ENCODE peak calls at places on chromosomes 11 and 22, in ten cellular contexts. D is prostate gland, K is K562, Q is uterus, O is spleen, Z is sigmoid colon, T is HCT116, P is transverse colon, J is Peyer's patch, F is ovary. E is an unnamed sample.

GRCh38 chr11:121802542-121802941 is 313.5 kb downstream of the BLID start:
- DNase-seq in K (no peak), J (no peak), O (no peak), Q (no peak), D (no peak), Z (peak), T (no peak), F (peak), P (peak), E (peak)

GRCh38 chr11:16356751-16357365 is 512 bp upstream of the SOX6 start:
- DNase-seq in K (no peak), Q (no peak), D (no peak), P (no peak), J (no peak), T (no peak), F (no peak), O (no peak), Z (no peak), E (peak)

GRCh38 chr11:120217941-120218694 is 7.3 kb downstream of the OAF start:
- DNase-seq in J (no peak), K (no peak), P (no peak), F (no peak), D (peak), Q (no peak), O (no peak), Z (no peak), T (no peak), E (no peak)

GRCh38 chr22:47129902-47130301 is 367.5 kb downstream of the TBC1D22A start:
- DNase-seq in D (peak), F (no peak), K (peak), O (peak), Z (no peak), J (peak), T (peak), P (peak), Q (no peak), E (no peak)

GRCh38 chr11:16226245-16226644 is 130.1 kb downstream of the SOX6 start:
- DNase-seq in O (no peak), K (no peak), T (no peak), D (peak), P (peak), J (peak), Z (peak), Q (no peak), F (no peak), E (peak)

GRCh38 chr22:49026476-49027121 is 801.1 kb downstream of the BRD1 start:
- DNase-seq in Z (no peak), Q (no peak), P (no peak), J (no peak), K (no peak), T (no peak), F (no peak), O (peak), D (no peak), E (no peak)

GRCh38 chr11:35478411-35479139 is 46.8 kb downstream of the PAMR1 start:
- DNase-seq in Q (peak), P (peak), D (no peak), Z (no peak), T (no peak), O (no peak), F (no peak), J (peak), K (no peak), E (no peak)

GRCh38 chr22:27207907-27208306 is 550.5 kb downstream of the MIAT start:
- DNase-seq in P (no peak), T (no peak), D (no peak), F (no peak), Q (no peak), Z (no peak), K (no peak), J (no peak), O (no peak), E (no peak)

GRCh38 chr11:116885951-116886629 is 48.7 kb upstream of the APOA1 start:
- DNase-seq in F (no peak), O (no peak), P (no peak), T (no peak), K (no peak), J (no peak), D (no peak), Q (no peak), Z (no peak), E (no peak)

GRCh38 chr11:117456027-117456720 is 128.5 kb downstream of the CEP164 start:
- DNase-seq in D (no peak), Q (no peak), F (no peak), K (no peak), T (no peak), Z (no peak), O (no peak), P (no peak), J (no peak), E (no peak)

GRCh38 chr11:77619576-77620198 is 17.9 kb downstream of the CLNS1A start:
- DNase-seq in F (no peak), J (no peak), P (no peak), D (peak), Z (no peak), O (no peak), K (no peak), Q (no peak), T (peak), E (no peak)

GRCh38 chr11:69097263-69097662 is 48.5 kb downstream of the TPCN2 start:
- DNase-seq in T (no peak), Q (no peak), P (no peak), J (no peak), F (no peak), D (no peak), K (no peak), Z (no peak), O (no peak), E (no peak)

GRCh38 chr22:17396531-17396930 is 27.3 kb downstream of the CECR2 start:
- DNase-seq in Z (no peak), Q (no peak), J (no peak), P (no peak), D (no peak), K (no peak), O (no peak), F (no peak), T (no peak), E (no peak)

GRCh38 chr11:95512682-95513081 is 276.9 kb downstream of the FAM76B start:
- DNase-seq in P (peak), Q (peak), K (no peak), J (peak), D (peak), O (no peak), F (peak), T (no peak), Z (peak), E (peak)

GRCh38 chr11:65532388-65533064 is 7.6 kb downstream of the SCYL1 start:
- DNase-seq in Q (no peak), D (no peak), F (peak), K (no peak), O (no peak), Z (peak), T (no peak), P (no peak), J (no peak), E (no peak)

GRCh38 chr11:65211293-65212105 is 29.8 kb downstream of the CAPN1 start:
- DNase-seq in O (peak), Q (no peak), F (no peak), T (no peak), D (no peak), P (no peak), J (no peak), Z (peak), K (no peak), E (no peak)

GRCh38 chr11:66561178-66561974 is 7.0 kb downstream of the CTSF start:
- DNase-seq in D (no peak), O (no peak), Q (no peak), P (no peak), F (no peak), Z (no peak), J (no peak), T (no peak), K (no peak), E (no peak)

GRCh38 chr11:122209619-122210377 is 93.8 kb upstream of the BLID start:
- DNase-seq in D (no peak), Z (peak), T (no peak), J (no peak), K (no peak), O (no peak), P (peak), Q (peak), F (peak), E (no peak)

GRCh38 chr11:68213135-68213515 is at the start of gene KMT5B:
- DNase-seq in K (no peak), J (peak), Q (peak), P (peak), O (no peak), Z (no peak), D (no peak), T (peak), F (peak), E (peak)

GRCh38 chr11:110095554-110095953 is 2.4 kb downstream of the ZC3H12C start:
- DNase-seq in K (no peak), P (no peak), J (no peak), Q (no peak), D (no peak), Z (no peak), O (no peak), F (no peak), T (peak), E (no peak)

GRCh38 chr11:115760921-115761320 is 256.7 kb upstream of the CADM1 start:
- DNase-seq in Z (no peak), J (no peak), P (no peak), Q (no peak), K (no peak), D (no peak), O (no peak), T (no peak), F (no peak), E (no peak)

GRCh38 chr11:20112291-20113146 is 47.8 kb downstream of the DBX1 start:
- DNase-seq in J (peak), Z (peak), P (peak), K (peak), F (peak), O (no peak), D (peak), T (peak), Q (peak), E (peak)

GRCh38 chr11:1072116-1072820 is 2.4 kb upstream of the MUC2 start:
- DNase-seq in F (peak), K (peak), Z (peak), Q (peak), O (peak), J (peak), P (no peak), D (no peak), T (peak), E (peak)

GRCh38 chr11:3130269-3131071 is 34.6 kb downstream of the OSBPL5 start:
- DNase-seq in F (no peak), P (no peak), K (no peak), T (no peak), J (no peak), Q (peak), O (peak), D (peak), Z (peak), E (no peak)

GRCh38 chr11:118435233-118435892 is 929 bp upstream of the KMT2A start:
- DNase-seq in K (peak), T (peak), J (peak), D (peak), O (peak), F (peak), Q (peak), Z (peak), P (peak), E (peak)

GRCh38 chr11:113273720-113274119 is 40.7 kb upstream of the TTC12 start:
- DNase-seq in O (no peak), K (no peak), J (no peak), Q (no peak), T (no peak), D (no peak), Z (no peak), F (no peak), P (no peak), E (no peak)

GRCh38 chr22:46346680-46347405 is 11.3 kb downstream of the TRMU start:
- DNase-seq in F (no peak), K (no peak), J (no peak), O (peak), Z (no peak), T (no peak), D (no peak), Q (no peak), P (no peak), E (peak)

GRCh38 chr11:85076535-85077330 is 550.4 kb downstream of the DLG2 start:
- DNase-seq in D (no peak), Z (no peak), Q (no peak), J (no peak), O (no peak), F (no peak), K (no peak), P (no peak), T (no peak), E (no peak)

GRCh38 chr22:50587407-50587806 is 4.8 kb upstream of the CHKB start:
- DNase-seq in T (no peak), P (no peak), F (no peak), Q (no peak), J (no peak), O (peak), D (no peak), K (no peak), Z (no peak), E (no peak)

GRCh38 chr22:23251445-23252093 is 71.3 kb downstream of the BCR start:
- DNase-seq in D (no peak), T (peak), F (no peak), K (peak), J (peak), Q (no peak), O (no peak), P (peak), Z (no peak), E (no peak)

GRCh38 chr11:95908826-95909225 is 15.1 kb downstream of the MTMR2 start:
- DNase-seq in F (no peak), T (no peak), Q (no peak), K (no peak), P (no peak), J (no peak), D (no peak), O (no peak), Z (no peak), E (no peak)

GRCh38 chr22:28812491-28812890 is 12.1 kb upstream of the XBP1 start:
- DNase-seq in P (no peak), J (no peak), O (peak), T (no peak), D (no peak), Q (no peak), Z (no peak), K (no peak), F (peak), E (no peak)

GRCh38 chr22:24357547-24357946 is 69.9 kb upstream of the ADORA2A start:
- DNase-seq in D (no peak), T (no peak), Q (no peak), Z (no peak), P (no peak), F (no peak), K (no peak), J (no peak), O (no peak), E (no peak)

GRCh38 chr11:34261095-34261494 is 96.7 kb downstream of the ABTB2 start:
- DNase-seq in D (no peak), O (no peak), Q (no peak), K (no peak), T (no peak), F (no peak), J (no peak), Z (no peak), P (no peak), E (no peak)

GRCh38 chr11:11335043-11335442 is 18.0 kb downstream of the CSNK2A3 start:
- DNase-seq in F (no peak), D (no peak), P (no peak), T (no peak), Q (no peak), J (no peak), O (no peak), Z (no peak), K (no peak), E (no peak)
- TF ChIP-seq CTCF in F (no peak), D (no peak), P (no peak), T (no peak), Q (no peak), J (peak), O (no peak), Z (no peak), K (no peak), E (no peak)

GRCh38 chr22:38056969-38057841 is at the start of gene PICK1:
- DNase-seq in F (peak), Q (peak), T (peak), J (peak), O (peak), K (peak), Z (peak), P (peak), D (peak), E (peak)
- TF ChIP-seq POLR2A in F (peak), Q (peak), T (peak), J (peak), O (no peak), K (peak), Z (no peak), P (peak), D (peak), E (no peak)

DNA sequence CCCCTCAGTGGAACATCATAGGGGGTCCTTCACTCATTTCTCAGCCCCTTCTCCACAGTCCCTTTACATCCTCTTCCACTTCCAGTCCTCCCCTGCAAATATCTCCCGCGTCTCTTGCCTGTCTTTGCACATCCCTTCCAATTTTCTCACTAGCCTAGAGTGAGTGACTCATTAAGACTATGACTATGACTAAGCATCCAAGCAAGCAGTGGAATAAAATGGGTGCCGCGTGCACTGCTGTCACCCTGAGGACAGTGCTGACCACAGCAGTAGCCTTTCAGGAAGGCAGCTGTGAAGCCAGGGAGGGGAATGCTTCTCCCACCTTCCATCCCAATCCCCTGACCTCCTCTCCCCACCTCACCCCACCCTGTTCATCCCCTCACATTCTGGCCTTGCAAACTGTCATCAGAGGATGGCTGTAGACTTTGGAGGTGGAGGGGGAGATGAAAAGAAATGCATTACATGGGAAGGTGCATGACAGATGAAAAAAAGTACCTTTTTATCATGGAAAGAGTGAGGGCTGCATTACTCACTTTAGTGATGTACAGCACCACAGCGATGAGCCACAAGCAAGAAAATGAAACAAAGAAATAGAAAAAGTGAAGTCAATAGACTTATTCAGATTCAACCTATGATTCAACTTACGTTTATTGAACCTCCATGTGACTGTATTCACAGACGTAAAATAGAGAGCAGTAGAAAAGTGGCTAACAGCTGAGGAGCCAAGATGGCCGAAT is 948.2 kb downstream of the NTM start:
- DNase-seq in T (no peak), D (no peak), K (no peak), O (no peak), J (no peak), F (no peak), Q (no peak), P (no peak), Z (no peak), E (no peak)
- TF ChIP-seq CTCF in T (no peak), D (no peak), K (no peak), O (no peak), J (no peak), F (no peak), Q (no peak), P (no peak), Z (no peak), E (no peak)

DNA sequence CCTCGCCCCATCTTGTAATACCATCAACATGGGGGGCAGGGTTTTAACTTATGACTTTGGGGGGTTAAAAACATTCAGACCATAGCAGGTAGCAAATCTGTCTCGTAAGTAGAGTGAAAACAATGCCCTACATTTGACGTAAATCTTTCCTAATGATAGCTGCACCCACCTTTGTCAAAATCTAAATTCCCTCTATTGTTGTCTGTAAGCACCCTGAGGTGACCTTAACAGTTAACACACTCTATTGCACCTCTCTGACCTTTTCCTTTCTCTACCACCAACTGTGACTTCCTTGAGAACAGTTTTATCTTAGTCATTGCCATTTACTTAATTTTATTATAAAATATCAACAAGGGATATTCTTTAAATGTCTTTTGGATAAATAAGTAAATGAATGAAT is 1024.9 kb upstream of the CNTN5 start:
- DNase-seq in T (no peak), Z (no peak), D (no peak), K (no peak), J (no peak), O (no peak), P (no peak), Q (no peak), F (no peak), E (no peak)
- TF ChIP-seq POLR2A in T (no peak), Z (no peak), D (no peak), K (no peak), J (no peak), O (no peak), P (no peak), Q (no peak), F (no peak), E (no peak)

E was measured in heart left ventricle.